ENCODE peak calls at places on chromosomes 1 and 21, in six cellular contexts. D, H, W, O, Q and U are unnamed samples.

GRCh38 chr21:41008351-41008750 is 159.6 kb upstream of the BACE2 start:
- DNase-seq in O (no peak), H (no peak), Q (no peak), W (no peak), D (no peak), U (no peak)

GRCh38 chr1:94020764-94021579 is 100.0 kb downstream of the ABCA4 start:
- DNase-seq in H (peak; percentile 83), Q (no peak), O (no peak), W (no peak), D (no peak), U (no peak)

GRCh38 chr1:6614953-6615785 is 1.6 kb downstream of the PHF13 start:
- DNase-seq in W (no peak), D (no peak), O (no peak), Q (no peak), H (no peak), U (no peak)

GRCh38 chr1:35502242-35502641 is 55.0 kb downstream of the KIAA0319L start:
- DNase-seq in O (no peak), D (no peak), Q (no peak), H (no peak), W (no peak), U (no peak)

GRCh38 chr1:150808851-150809250 is 791 bp upstream of the CTSK start:
- DNase-seq in O (no peak), D (no peak), Q (no peak), W (no peak), H (no peak), U (no peak)

GRCh38 chr1:171788696-171789095 is 7.2 kb downstream of the METTL13 start:
- DNase-seq in O (no peak), D (no peak), H (no peak), Q (no peak), W (no peak), U (no peak)

GRCh38 chr1:172343246-172344099 is 77.0 kb upstream of the C1orf105 start:
- DNase-seq in Q (no peak), H (peak; percentile 86), D (no peak), W (no peak), O (no peak), U (peak; percentile 12)

GRCh38 chr1:231861541-231862481 is 235.2 kb downstream of the DISC1 start:
- DNase-seq in Q (no peak), W (no peak), O (no peak), D (no peak), H (no peak), U (no peak)

GRCh38 chr1:66298427-66298826 is 235.5 kb upstream of the SGIP1 start:
- DNase-seq in H (no peak), Q (no peak), W (no peak), O (no peak), D (no peak), U (no peak)

GRCh38 chr1:8858112-8858668 is 20.3 kb downstream of the ENO1 start:
- DNase-seq in O (no peak), H (peak; percentile 96), W (no peak), D (no peak), Q (peak; percentile 83), U (peak; percentile 91)

GRCh38 chr1:31753623-31754349 is 10.4 kb downstream of the ADGRB2 start:
- DNase-seq in O (no peak), W (no peak), D (no peak), Q (no peak), H (no peak), U (no peak)
- TF ChIP-seq MYC in O (no peak), W (no peak), D (no peak), Q (no peak), H (no peak), U (no peak)

GRCh38 chr1:92298213-92298572 is 594 bp downstream of the GLMN start:
- DNase-seq in Q (no peak), H (no peak), D (no peak), W (no peak), O (no peak), U (no peak)
- TF ChIP-seq CTCF in Q (no peak), H (no peak), D (peak; percentile 19), W (peak; percentile 5), O (no peak), U (no peak)

DNA sequence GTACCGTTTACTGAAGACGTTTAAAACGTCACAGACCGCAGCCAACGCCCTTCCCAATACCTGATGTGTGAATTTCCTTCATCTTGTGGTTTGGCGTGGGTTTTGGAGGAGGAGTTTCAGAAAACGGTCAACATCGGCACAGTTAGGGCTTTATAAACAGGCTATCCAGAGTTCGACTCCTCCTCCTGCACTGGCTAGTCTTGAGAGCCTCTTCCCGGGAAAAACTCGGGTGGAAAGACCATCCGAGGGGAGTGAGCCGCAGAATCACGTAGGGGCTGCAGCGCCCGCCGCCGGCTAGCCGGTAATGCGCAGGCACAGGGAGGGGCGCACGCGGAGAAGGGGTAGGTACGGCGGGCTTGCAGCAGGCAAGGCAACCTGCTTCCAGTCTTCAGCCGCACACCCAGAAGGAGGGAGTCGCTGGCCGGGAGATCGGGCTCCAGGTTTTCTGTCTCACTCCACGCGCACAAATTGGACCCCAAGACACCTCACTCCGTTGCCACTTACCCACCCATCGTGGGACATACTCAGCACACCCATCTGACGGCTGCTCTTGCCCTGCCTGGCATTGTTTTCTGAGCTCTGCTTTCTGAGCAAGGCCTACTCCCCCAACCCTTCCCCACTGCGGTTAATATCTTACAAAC is 25.4 kb downstream of the SLC19A2 start:
- DNase-seq in Q (no peak), D (no peak), H (peak; percentile 12), W (no peak), O (no peak), U (no peak)
- TF ChIP-seq MYC in Q (peak; percentile 42), D (no peak), H (no peak), W (no peak), O (no peak), U (no peak)

GRCh38 chr1:212944209-212944901 is 6.0 kb upstream of the VASH2 start:
- DNase-seq in W (no peak), O (no peak), H (no peak), D (no peak), Q (no peak), U (no peak)
- TF ChIP-seq CTCF in W (no peak), O (no peak), H (no peak), D (no peak), Q (no peak), U (no peak)

GRCh38 chr1:235266967-235267366 is 61.0 kb downstream of the ARID4B start:
- DNase-seq in O (no peak), D (no peak), H (no peak), Q (no peak), W (no peak), U (no peak)

GRCh38 chr1:235272851-235273250 is 55.1 kb downstream of the ARID4B start:
- DNase-seq in Q (no peak), W (no peak), O (no peak), D (no peak), H (no peak), U (peak; percentile 10)

GRCh38 chr1:235275223-235275622 is 52.8 kb downstream of the ARID4B start:
- DNase-seq in Q (no peak), O (no peak), H (no peak), W (peak; percentile 55), D (no peak), U (peak; percentile 56)

GRCh38 chr1:235266325-235266724 is 61.7 kb downstream of the ARID4B start:
- DNase-seq in Q (no peak), D (no peak), W (no peak), H (no peak), O (no peak), U (no peak)

GRCh38 chr1:235270625-235271024 is 57.4 kb downstream of the ARID4B start:
- DNase-seq in Q (no peak), O (no peak), D (no peak), H (no peak), W (no peak), U (no peak)
- TF ChIP-seq MYC in Q (no peak), O (no peak), D (no peak), H (no peak), W (no peak), U (no peak)

GRCh38 chr1:228393268-228393699 is 13.4 kb downstream of the TRIM11 start:
- DNase-seq in H (peak; percentile 75), Q (peak; percentile 16), W (no peak), O (no peak), D (no peak), U (peak; percentile 54)
- TF ChIP-seq CTCF in H (peak; percentile 85), Q (peak; percentile 35), W (peak; percentile 11), O (peak; percentile 54), D (peak; percentile 43), U (peak; percentile 60)

GRCh38 chr21:45724345-45724961 is 80.9 kb downstream of the PCBP3 start:
- DNase-seq in O (no peak), W (no peak), H (no peak), D (no peak), Q (no peak), U (no peak)
- TF ChIP-seq MYC in O (no peak), W (no peak), H (no peak), D (no peak), Q (no peak), U (no peak)

GRCh38 chr1:168178227-168178637 is 530 bp upstream of the TIPRL start:
- DNase-seq in Q (no peak), D (no peak), H (no peak), W (no peak), O (no peak), U (no peak)

GRCh38 chr1:168180148-168180524 is 1.4 kb downstream of the TIPRL start:
- DNase-seq in W (no peak), H (no peak), Q (no peak), O (no peak), D (peak; percentile 21), U (peak; percentile 11)

GRCh38 chr1:168179411-168180147 is 817 bp downstream of the TIPRL start:
- DNase-seq in H (no peak), Q (no peak), W (no peak), O (peak; percentile 39), D (peak; percentile 26), U (peak; percentile 20)

DNA sequence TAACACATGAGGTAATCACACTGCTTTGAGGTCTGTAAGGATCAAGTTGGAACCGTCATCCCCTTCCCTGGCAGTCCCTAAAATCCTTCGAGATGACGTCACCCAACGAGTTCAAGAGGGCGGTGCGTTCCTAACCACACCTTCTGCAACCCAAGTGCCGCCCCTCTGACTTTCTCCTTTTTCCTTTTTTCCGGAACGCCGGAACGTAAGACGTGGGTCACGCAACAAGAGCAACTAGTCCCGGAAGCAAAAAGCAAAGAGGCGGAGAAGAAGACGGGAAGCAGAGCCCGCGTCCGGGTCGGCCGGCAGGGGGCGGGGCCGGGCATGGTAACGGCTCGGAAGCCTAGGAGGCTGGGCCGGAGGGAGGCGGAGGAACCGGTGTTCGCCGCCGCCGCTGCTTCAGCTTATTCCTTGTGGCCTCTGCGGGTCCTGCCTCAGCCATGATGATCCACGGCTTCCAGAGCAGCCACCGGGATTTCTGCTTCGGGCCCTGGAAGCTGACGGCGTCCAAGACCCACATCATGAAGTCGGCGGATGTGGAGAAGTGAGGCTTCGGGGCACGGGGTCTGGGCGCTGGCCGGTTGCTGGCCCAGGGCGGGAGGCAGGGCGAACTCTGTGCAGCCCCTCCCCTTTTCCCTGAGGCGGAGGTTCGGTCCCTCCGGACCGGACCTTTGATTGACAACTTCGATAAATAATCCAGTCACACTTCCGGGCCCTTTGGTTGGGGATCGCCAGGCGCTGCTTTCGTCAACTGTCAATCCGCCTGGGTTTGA is at the start of gene TIPRL:
- DNase-seq in Q (peak; percentile 95), H (peak; percentile 99), W (peak; percentile 89), D (peak; percentile 91), O (peak; percentile 96), U (peak; percentile 96)
- TF ChIP-seq CTCF in Q (peak; percentile 83), H (peak; percentile 62), W (peak; percentile 51), D (peak; percentile 33), O (peak; percentile 82), U (peak; percentile 19)